ENCODE peak calls at places on chromosomes 3 and 15, in seven cellular contexts. W is heart left ventricle, G is AG10803, I is bronchial epithelial cell, M is psoas muscle, R is dorsolateral prefrontal cortex, Q is fibroblast of lung. H is an unnamed sample.

GRCh38 chr3:46882377-46883015 is 5.0 kb downstream of the PTH1R start:
- DNase-seq in W (no peak), G (no peak), I (no peak), M (no peak), R (no peak), Q (peak; percentile 52), H (no peak)

GRCh38 chr3:4988815-4989648 is 9.8 kb downstream of the BHLHE40 start:
- DNase-seq in W (no peak), G (no peak), I (no peak), M (peak; percentile 69), R (no peak), Q (peak; percentile 77), H (no peak)

GRCh38 chr3:183392166-183393034 is 36.0 kb downstream of the MCF2L2 start:
- DNase-seq in W (no peak), G (no peak), I (peak; percentile 51), M (no peak), R (no peak), Q (no peak), H (no peak)

GRCh38 chr3:77039606-77040553 is at the start of gene ROBO2:
- DNase-seq in W (no peak), G (peak; percentile 1), I (peak; percentile 26), M (peak; percentile 19), R (peak; percentile 29), Q (peak; percentile 47), H (no peak)

GRCh38 chr3:146715176-146715575 is 110.0 kb upstream of the PLSCR5 start:
- DNase-seq in W (no peak), G (peak; percentile 43), I (peak; percentile 45), M (no peak), R (no peak), Q (peak; percentile 42), H (no peak)

GRCh38 chr15:66570842-66571241 is 5.0 kb upstream of the LCTL start:
- DNase-seq in W (no peak), G (no peak), I (no peak), M (no peak), R (no peak), Q (no peak), H (no peak)

GRCh38 chr3:60675424-60675823 is 575.8 kb downstream of the FHIT start:
- DNase-seq in W (no peak), G (no peak), I (no peak), M (no peak), R (no peak), Q (no peak), H (no peak)

GRCh38 chr3:10292505-10293419 is at the start of gene GHRL:
- DNase-seq in W (no peak), G (no peak), I (no peak), M (no peak), R (no peak), Q (no peak), H (peak; percentile 50)

GRCh38 chr15:98953000-98953776 is 54.4 kb downstream of the PGPEP1L start:
- DNase-seq in W (no peak), G (no peak), I (no peak), M (no peak), R (no peak), Q (peak; percentile 76), H (no peak)

GRCh38 chr3:41362638-41363559 is 163.6 kb downstream of the CTNNB1 start:
- DNase-seq in W (no peak), G (no peak), I (peak; percentile 15), M (no peak), R (no peak), Q (peak; percentile 14), H (no peak)

GRCh38 chr3:46113608-46114007 is 86.3 kb upstream of the XCR1 start:
- DNase-seq in W (no peak), G (no peak), I (no peak), M (no peak), R (no peak), Q (no peak), H (no peak)

GRCh38 chr3:194251461-194251860 is 99.7 kb downstream of the CPN2 start:
- DNase-seq in W (no peak), G (no peak), I (no peak), M (no peak), R (no peak), Q (no peak), H (no peak)

GRCh38 chr3:160564205-160564922 is 1.0 kb downstream of the KPNA4 start:
- DNase-seq in W (peak; percentile 36), G (no peak), I (no peak), M (no peak), R (peak; percentile 10), Q (peak; percentile 9), H (no peak)

GRCh38 chr3:53113293-53114010 is 16.8 kb downstream of the RFT1 start:
- DNase-seq in W (peak; percentile 83), G (no peak), I (no peak), M (peak; percentile 42), R (no peak), Q (peak; percentile 26), H (no peak)

GRCh38 chr3:149291178-149291577 is 42.3 kb downstream of the TM4SF18 start:
- DNase-seq in W (no peak), G (no peak), I (no peak), M (no peak), R (no peak), Q (no peak), H (no peak)

GRCh38 chr15:52013151-52013791 is 5.7 kb upstream of the MAPK6 start:
- DNase-seq in W (no peak), G (peak; percentile 40), I (peak; percentile 86), M (no peak), R (no peak), Q (peak; percentile 39), H (no peak)

GRCh38 chr3:66236281-66236680 is 15.5 kb downstream of the SLC25A26 start:
- DNase-seq in W (no peak), G (peak; percentile 4), I (no peak), M (no peak), R (no peak), Q (no peak), H (no peak)

GRCh38 chr3:123341871-123342630 is 106.8 kb downstream of the ADCY5 start:
- DNase-seq in W (no peak), G (no peak), I (no peak), M (no peak), R (no peak), Q (no peak), H (no peak)

GRCh38 chr3:167887096-167887495 is 151.6 kb downstream of the SERPINI1 start:
- DNase-seq in W (no peak), G (peak; percentile 39), I (peak; percentile 74), M (no peak), R (no peak), Q (peak; percentile 68), H (no peak)

DNA sequence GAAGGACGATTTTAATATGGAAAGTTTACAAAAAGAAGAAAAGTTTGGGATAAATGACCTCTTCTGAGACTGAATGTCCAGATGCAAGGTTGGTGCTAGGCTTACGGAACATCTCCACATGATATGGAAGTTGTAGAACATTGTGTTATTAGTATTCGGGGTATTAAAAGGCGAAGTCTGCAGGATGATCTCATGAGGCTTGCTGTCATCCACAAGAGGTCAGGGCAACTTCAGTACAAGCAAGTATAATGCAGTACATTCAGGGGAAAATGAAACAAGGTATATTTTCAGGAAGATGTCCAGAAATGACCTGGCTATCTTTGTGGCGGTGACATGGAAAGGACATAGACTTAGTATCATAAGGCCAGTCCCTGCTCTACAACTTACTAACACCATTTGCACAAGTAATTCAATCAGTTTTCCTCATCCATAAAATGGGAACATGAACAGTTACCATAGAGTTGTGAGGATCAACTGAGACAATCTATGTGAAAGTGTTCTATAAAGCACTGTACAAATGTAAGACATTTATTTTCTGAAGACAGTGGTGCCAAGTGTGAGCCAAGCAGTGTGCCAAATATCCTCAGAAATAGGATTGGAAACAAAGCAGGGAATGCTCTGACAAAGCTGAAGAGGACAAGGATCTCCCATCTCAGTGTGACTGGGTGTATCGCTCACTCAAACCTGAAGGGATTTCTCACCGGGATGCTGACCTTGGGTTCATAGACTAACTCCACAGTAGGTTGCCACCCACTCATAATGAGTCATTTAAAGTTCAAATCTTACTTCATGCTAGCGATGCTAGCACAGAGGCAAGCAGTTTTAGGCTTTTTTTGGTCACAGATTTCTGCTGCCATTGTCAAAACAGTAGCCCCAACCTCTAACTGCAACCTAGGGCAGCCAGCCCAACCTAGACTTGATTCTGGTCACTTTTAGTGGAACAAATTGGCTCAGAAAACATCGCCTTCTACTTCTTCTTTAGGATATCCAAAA is 118.3 kb downstream of the TIGIT start:
- DNase-seq in W (no peak), G (peak; percentile 59), I (peak; percentile 78), M (peak; percentile 26), R (no peak), Q (peak; percentile 61), H (no peak)
- TF ChIP-seq CTCF in W (no peak), G (peak; percentile 40), I (no peak), M (peak; percentile 3), R (no peak), Q (peak; percentile 13), H (no peak)

DNA sequence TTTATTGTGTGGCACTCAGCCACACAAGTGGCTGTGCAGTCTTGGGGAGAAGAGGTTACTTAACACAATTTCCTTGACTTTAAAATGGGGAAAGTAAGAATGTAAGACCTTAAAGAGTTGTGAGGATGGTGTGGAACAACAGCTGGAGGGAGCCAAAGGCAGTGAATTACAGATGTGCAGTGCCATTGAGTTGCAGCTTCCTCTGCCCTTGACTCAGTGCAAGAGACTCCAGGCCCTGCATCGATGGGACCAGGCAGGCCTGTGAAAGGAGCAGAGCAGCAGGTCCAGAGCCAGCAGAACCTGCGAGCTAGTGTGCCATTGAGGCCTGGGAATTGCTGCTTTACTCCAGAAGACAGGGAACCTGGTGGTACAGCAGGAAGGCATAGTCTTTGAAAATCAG is 27.2 kb downstream of the EEFSEC start:
- DNase-seq in W (no peak), G (no peak), I (no peak), M (no peak), R (no peak), Q (peak; percentile 39), H (no peak)
- TF ChIP-seq CTCF in W (no peak), G (no peak), I (no peak), M (no peak), R (no peak), Q (no peak), H (no peak)

GRCh38 chr15:95108673-95109072 is 877.3 kb downstream of the MCTP2 start:
- DNase-seq in W (no peak), G (no peak), I (no peak), M (no peak), R (no peak), Q (no peak), H (no peak)

GRCh38 chr15:95111969-95112368 is 880.6 kb downstream of the MCTP2 start:
- DNase-seq in W (no peak), G (no peak), I (no peak), M (no peak), R (no peak), Q (no peak), H (no peak)

GRCh38 chr15:95105229-95105628 is 873.9 kb downstream of the MCTP2 start:
- DNase-seq in W (no peak), G (peak; percentile 78), I (peak; percentile 59), M (no peak), R (no peak), Q (peak; percentile 24), H (no peak)

DNA sequence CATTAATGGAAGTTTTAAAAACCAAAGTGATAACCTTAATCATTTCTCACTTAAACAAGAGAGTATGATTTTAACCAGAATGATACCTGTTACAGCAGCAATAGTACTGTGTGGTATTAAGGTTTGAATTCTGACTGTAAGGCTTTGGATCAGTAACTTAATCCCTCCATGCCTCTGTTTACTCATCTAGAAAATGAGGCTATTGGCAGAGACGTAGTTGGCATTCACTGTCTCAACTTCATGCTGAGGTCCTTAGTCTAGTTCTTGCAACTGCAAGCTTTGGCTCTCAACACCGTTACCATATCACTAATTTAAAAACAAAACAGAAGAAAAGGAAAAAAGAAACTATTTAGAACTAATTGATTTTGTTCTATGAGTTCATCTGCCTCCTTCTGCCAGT is 875.4 kb downstream of the MCTP2 start:
- DNase-seq in W (no peak), G (no peak), I (no peak), M (no peak), R (no peak), Q (no peak), H (no peak)
- TF ChIP-seq CTCF in W (no peak), G (no peak), I (no peak), M (no peak), R (no peak), Q (no peak), H (no peak)

GRCh38 chr3:179421500-179421899 is 29.8 kb downstream of the GNB4 start:
- DNase-seq in W (peak; percentile 24), G (peak; percentile 48), I (peak; percentile 26), M (no peak), R (peak; percentile 42), Q (peak; percentile 72), H (no peak)
- TF ChIP-seq CTCF in W (peak; percentile 45), G (peak; percentile 65), I (peak; percentile 17), M (peak; percentile 38), R (peak; percentile 47), Q (peak; percentile 70), H (no peak)